ENCODE peak calls at places on chromosomes 1 and 21, in eight cellular contexts. One of them, this sample, is unnamed.

GRCh38 chr1:13228343-13228781 is 2.4 kb upstream of the PRAMEF18 start:
- DNase-seq in PC-3: peak
- DNase-seq in psoas muscle: peak
- DNase-seq in bronchial epithelial cell: no peak
- DNase-seq in fibroblast of lung: no peak
- DNase-seq in tibial nerve: no peak
- DNase-seq in HFF-Myc: no peak
- DNase-seq in choroid plexus epithelial cell: no peak
- DNase-seq in this sample: no peak

GRCh38 chr1:21647431-21648373 is 21.5 kb downstream of the RAP1GAP start:
- DNase-seq in PC-3: peak
- DNase-seq in psoas muscle: no peak
- DNase-seq in bronchial epithelial cell: peak
- DNase-seq in fibroblast of lung: peak
- DNase-seq in tibial nerve: no peak
- DNase-seq in HFF-Myc: peak
- DNase-seq in choroid plexus epithelial cell: peak
- DNase-seq in this sample: peak

GRCh38 chr1:179917601-179918429 is 35.7 kb downstream of the TOR1AIP1 start:
- DNase-seq in PC-3: no peak
- DNase-seq in psoas muscle: no peak
- DNase-seq in bronchial epithelial cell: no peak
- DNase-seq in fibroblast of lung: peak
- DNase-seq in tibial nerve: no peak
- DNase-seq in HFF-Myc: no peak
- DNase-seq in choroid plexus epithelial cell: no peak
- DNase-seq in this sample: no peak

GRCh38 chr1:35883681-35884155 is 709 bp downstream of the AGO1 start:
- DNase-seq in PC-3: peak
- DNase-seq in psoas muscle: peak
- DNase-seq in bronchial epithelial cell: no peak
- DNase-seq in fibroblast of lung: peak
- DNase-seq in tibial nerve: no peak
- DNase-seq in HFF-Myc: no peak
- DNase-seq in choroid plexus epithelial cell: peak
- DNase-seq in this sample: peak

GRCh38 chr1:6889875-6890480 is 104.7 kb downstream of the CAMTA1 start:
- DNase-seq in PC-3: peak
- DNase-seq in psoas muscle: no peak
- DNase-seq in bronchial epithelial cell: peak
- DNase-seq in fibroblast of lung: peak
- DNase-seq in tibial nerve: no peak
- DNase-seq in HFF-Myc: no peak
- DNase-seq in choroid plexus epithelial cell: peak
- DNase-seq in this sample: peak

GRCh38 chr1:87149166-87150065 is 179.3 kb upstream of the LMO4 start:
- DNase-seq in PC-3: peak
- DNase-seq in psoas muscle: no peak
- DNase-seq in bronchial epithelial cell: peak
- DNase-seq in fibroblast of lung: peak
- DNase-seq in tibial nerve: no peak
- DNase-seq in HFF-Myc: peak
- DNase-seq in choroid plexus epithelial cell: peak
- DNase-seq in this sample: peak

GRCh38 chr1:231581859-231582258 is 44.7 kb upstream of the DISC1 start:
- DNase-seq in PC-3: no peak
- DNase-seq in psoas muscle: no peak
- DNase-seq in bronchial epithelial cell: no peak
- DNase-seq in fibroblast of lung: peak
- DNase-seq in tibial nerve: no peak
- DNase-seq in HFF-Myc: no peak
- DNase-seq in choroid plexus epithelial cell: no peak
- DNase-seq in this sample: no peak

GRCh38 chr1:105442901-105443300 is 1613.6 kb upstream of the PRMT6 start:
- DNase-seq in PC-3: no peak
- DNase-seq in psoas muscle: no peak
- DNase-seq in bronchial epithelial cell: no peak
- DNase-seq in fibroblast of lung: no peak
- DNase-seq in tibial nerve: no peak
- DNase-seq in HFF-Myc: no peak
- DNase-seq in choroid plexus epithelial cell: no peak
- DNase-seq in this sample: no peak

GRCh38 chr1:54709547-54710292 is 5.9 kb upstream of the TTC4 start:
- DNase-seq in PC-3: no peak
- DNase-seq in psoas muscle: no peak
- DNase-seq in bronchial epithelial cell: no peak
- DNase-seq in fibroblast of lung: no peak
- DNase-seq in tibial nerve: no peak
- DNase-seq in HFF-Myc: no peak
- DNase-seq in choroid plexus epithelial cell: no peak
- DNase-seq in this sample: no peak

GRCh38 chr1:229952670-229953520 is 114.1 kb upstream of the GALNT2 start:
- DNase-seq in PC-3: peak
- DNase-seq in psoas muscle: no peak
- DNase-seq in bronchial epithelial cell: peak
- DNase-seq in fibroblast of lung: peak
- DNase-seq in tibial nerve: no peak
- DNase-seq in HFF-Myc: no peak
- DNase-seq in choroid plexus epithelial cell: no peak
- DNase-seq in this sample: peak

GRCh38 chr1:2591233-2591580 is 4.6 kb downstream of the PRXL2B start:
- DNase-seq in PC-3: no peak
- DNase-seq in psoas muscle: no peak
- DNase-seq in bronchial epithelial cell: no peak
- DNase-seq in fibroblast of lung: no peak
- DNase-seq in tibial nerve: no peak
- DNase-seq in HFF-Myc: no peak
- DNase-seq in choroid plexus epithelial cell: no peak
- DNase-seq in this sample: no peak

DNA sequence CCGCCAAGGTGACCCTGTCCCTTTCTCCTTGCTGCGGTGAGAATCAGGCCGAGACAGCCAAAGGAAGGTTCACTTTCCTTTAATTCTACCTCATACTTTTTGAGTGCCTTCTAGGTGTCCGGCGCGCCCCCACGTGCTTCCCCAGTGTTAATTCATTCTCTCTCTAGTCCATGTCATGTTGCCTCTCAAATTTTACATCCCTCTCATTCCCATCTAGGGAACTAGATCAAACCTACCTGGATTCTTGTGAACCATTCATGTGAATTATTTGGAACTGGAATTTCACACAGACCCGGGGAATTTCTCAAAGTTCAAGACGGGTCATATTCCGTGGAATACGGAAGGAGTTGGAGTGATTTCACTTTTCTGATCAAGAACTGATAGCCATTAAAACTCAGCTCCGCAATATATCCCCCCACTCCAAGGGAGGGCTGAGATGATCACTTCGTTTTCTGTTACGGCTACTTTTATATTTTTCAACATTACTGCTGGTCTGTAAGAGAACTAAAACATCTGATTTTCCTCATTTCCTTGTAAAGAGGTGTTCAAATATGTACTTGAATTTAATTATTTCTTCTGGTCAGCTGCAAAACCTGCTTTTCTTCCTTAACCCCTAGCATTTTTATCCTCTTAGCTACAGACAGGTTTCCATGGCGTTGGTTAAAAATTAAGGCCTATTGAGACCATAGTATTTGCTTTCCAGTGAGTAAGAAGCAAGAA is 1.0 kb upstream of the ENO1 start:
- DNase-seq in PC-3: no peak
- DNase-seq in psoas muscle: no peak
- DNase-seq in bronchial epithelial cell: peak
- DNase-seq in fibroblast of lung: no peak
- DNase-seq in tibial nerve: peak
- DNase-seq in HFF-Myc: no peak
- DNase-seq in choroid plexus epithelial cell: peak
- DNase-seq in this sample: peak
- TF ChIP-seq CTCF in PC-3: peak
- TF ChIP-seq CTCF in psoas muscle: peak
- TF ChIP-seq CTCF in bronchial epithelial cell: peak
- TF ChIP-seq CTCF in fibroblast of lung: no peak
- TF ChIP-seq CTCF in tibial nerve: peak
- TF ChIP-seq CTCF in HFF-Myc: no peak
- TF ChIP-seq CTCF in choroid plexus epithelial cell: peak
- TF ChIP-seq CTCF in this sample: peak

GRCh38 chr1:18200918-18201317 is 93.3 kb downstream of the IGSF21 start:
- DNase-seq in PC-3: no peak
- DNase-seq in psoas muscle: no peak
- DNase-seq in bronchial epithelial cell: no peak
- DNase-seq in fibroblast of lung: no peak
- DNase-seq in tibial nerve: no peak
- DNase-seq in HFF-Myc: no peak
- DNase-seq in choroid plexus epithelial cell: no peak
- DNase-seq in this sample: no peak

GRCh38 chr1:18199462-18199861 is 91.9 kb downstream of the IGSF21 start:
- DNase-seq in PC-3: no peak
- DNase-seq in psoas muscle: no peak
- DNase-seq in bronchial epithelial cell: no peak
- DNase-seq in fibroblast of lung: no peak
- DNase-seq in tibial nerve: no peak
- DNase-seq in HFF-Myc: no peak
- DNase-seq in choroid plexus epithelial cell: no peak
- DNase-seq in this sample: no peak

GRCh38 chr1:18201997-18202719 is 94.6 kb downstream of the IGSF21 start:
- DNase-seq in PC-3: no peak
- DNase-seq in psoas muscle: no peak
- DNase-seq in bronchial epithelial cell: no peak
- DNase-seq in fibroblast of lung: no peak
- DNase-seq in tibial nerve: no peak
- DNase-seq in HFF-Myc: no peak
- DNase-seq in choroid plexus epithelial cell: no peak
- DNase-seq in this sample: no peak

GRCh38 chr1:18198240-18198639 is 90.6 kb downstream of the IGSF21 start:
- DNase-seq in PC-3: no peak
- DNase-seq in psoas muscle: no peak
- DNase-seq in bronchial epithelial cell: no peak
- DNase-seq in fibroblast of lung: no peak
- DNase-seq in tibial nerve: no peak
- DNase-seq in HFF-Myc: no peak
- DNase-seq in choroid plexus epithelial cell: no peak
- DNase-seq in this sample: no peak

DNA sequence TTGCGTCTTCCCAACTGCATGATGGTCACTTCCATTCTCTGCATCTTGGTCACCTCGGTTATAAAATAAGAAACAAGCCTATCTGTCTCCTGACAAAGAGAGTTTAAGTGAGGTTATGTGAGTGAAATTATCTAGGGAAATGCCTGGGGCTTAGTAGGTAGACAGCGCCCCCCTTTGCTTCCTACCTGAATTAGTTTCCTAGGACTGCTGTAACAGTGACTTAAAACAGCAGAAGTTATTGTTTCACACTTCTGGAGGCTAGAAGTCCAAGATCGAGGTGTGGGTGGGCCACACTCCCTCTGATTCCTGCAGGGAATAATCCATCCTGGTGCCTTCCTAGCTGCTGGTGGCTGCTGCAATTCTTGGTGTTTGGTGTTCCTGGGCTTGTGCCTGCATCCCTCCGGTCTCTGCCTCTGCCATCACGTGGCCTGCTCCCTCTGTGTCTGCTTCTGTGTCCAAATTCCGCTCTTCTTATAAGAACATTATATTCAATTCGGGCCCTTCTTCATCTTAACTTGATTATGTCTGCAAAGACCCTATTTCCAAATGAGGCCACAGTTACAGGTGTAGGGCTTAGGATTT is 92.6 kb downstream of the IGSF21 start:
- DNase-seq in PC-3: no peak
- DNase-seq in psoas muscle: no peak
- DNase-seq in bronchial epithelial cell: no peak
- DNase-seq in fibroblast of lung: no peak
- DNase-seq in tibial nerve: no peak
- DNase-seq in HFF-Myc: no peak
- DNase-seq in choroid plexus epithelial cell: no peak
- DNase-seq in this sample: no peak
- TF ChIP-seq CTCF in PC-3: peak
- TF ChIP-seq CTCF in psoas muscle: no peak
- TF ChIP-seq CTCF in bronchial epithelial cell: no peak
- TF ChIP-seq CTCF in fibroblast of lung: no peak
- TF ChIP-seq CTCF in tibial nerve: no peak
- TF ChIP-seq CTCF in HFF-Myc: no peak
- TF ChIP-seq CTCF in choroid plexus epithelial cell: no peak
- TF ChIP-seq CTCF in this sample: no peak

GRCh38 chr21:21000576-21001175 is 2.5 kb downstream of the NCAM2 start:
- DNase-seq in PC-3: no peak
- DNase-seq in psoas muscle: no peak
- DNase-seq in bronchial epithelial cell: no peak
- DNase-seq in fibroblast of lung: no peak
- DNase-seq in tibial nerve: no peak
- DNase-seq in HFF-Myc: no peak
- DNase-seq in choroid plexus epithelial cell: no peak
- DNase-seq in this sample: no peak

GRCh38 chr21:21001591-21002100 is 3.4 kb downstream of the NCAM2 start:
- DNase-seq in PC-3: no peak
- DNase-seq in psoas muscle: no peak
- DNase-seq in bronchial epithelial cell: no peak
- DNase-seq in fibroblast of lung: no peak
- DNase-seq in tibial nerve: no peak
- DNase-seq in HFF-Myc: no peak
- DNase-seq in choroid plexus epithelial cell: no peak
- DNase-seq in this sample: no peak

GRCh38 chr21:21007606-21008005 is 9.4 kb downstream of the NCAM2 start:
- DNase-seq in PC-3: no peak
- DNase-seq in psoas muscle: no peak
- DNase-seq in bronchial epithelial cell: no peak
- DNase-seq in fibroblast of lung: peak
- DNase-seq in tibial nerve: no peak
- DNase-seq in HFF-Myc: no peak
- DNase-seq in choroid plexus epithelial cell: peak
- DNase-seq in this sample: no peak

GRCh38 chr21:21002137-21002536 is 3.9 kb downstream of the NCAM2 start:
- DNase-seq in PC-3: no peak
- DNase-seq in psoas muscle: no peak
- DNase-seq in bronchial epithelial cell: no peak
- DNase-seq in fibroblast of lung: no peak
- DNase-seq in tibial nerve: no peak
- DNase-seq in HFF-Myc: no peak
- DNase-seq in choroid plexus epithelial cell: no peak
- DNase-seq in this sample: no peak

DNA sequence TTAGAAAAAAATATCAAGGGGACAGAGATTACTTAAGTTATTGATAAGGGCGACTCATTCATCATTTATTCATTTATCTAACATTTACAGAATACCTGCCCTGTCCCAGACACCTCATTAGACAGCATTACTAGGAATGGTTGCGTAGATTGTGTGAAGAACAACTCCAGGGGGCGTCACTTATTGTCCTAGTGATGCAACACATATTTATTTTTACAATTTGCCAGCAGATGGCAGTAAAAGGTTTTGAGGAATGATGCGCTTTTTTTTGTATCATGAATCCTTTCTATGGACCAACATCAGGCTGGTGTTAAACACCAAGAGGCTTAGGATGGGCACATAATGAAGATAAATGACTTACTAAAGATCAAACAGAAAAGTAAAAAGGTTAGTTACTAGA is 5.5 kb downstream of the NCAM2 start:
- DNase-seq in PC-3: peak
- DNase-seq in psoas muscle: no peak
- DNase-seq in bronchial epithelial cell: peak
- DNase-seq in fibroblast of lung: peak
- DNase-seq in tibial nerve: no peak
- DNase-seq in HFF-Myc: peak
- DNase-seq in choroid plexus epithelial cell: peak
- DNase-seq in this sample: peak
- TF ChIP-seq CTCF in PC-3: peak
- TF ChIP-seq CTCF in psoas muscle: peak
- TF ChIP-seq CTCF in bronchial epithelial cell: no peak
- TF ChIP-seq CTCF in fibroblast of lung: peak
- TF ChIP-seq CTCF in tibial nerve: no peak
- TF ChIP-seq CTCF in HFF-Myc: peak
- TF ChIP-seq CTCF in choroid plexus epithelial cell: peak
- TF ChIP-seq CTCF in this sample: no peak

GRCh38 chr1:23367791-23368561 is 1.7 kb downstream of the ZNF436 start:
- DNase-seq in PC-3: peak
- DNase-seq in psoas muscle: peak
- DNase-seq in bronchial epithelial cell: peak
- DNase-seq in fibroblast of lung: peak
- DNase-seq in tibial nerve: peak
- DNase-seq in HFF-Myc: peak
- DNase-seq in choroid plexus epithelial cell: peak
- DNase-seq in this sample: peak
- TF ChIP-seq CTCF in PC-3: no peak
- TF ChIP-seq CTCF in psoas muscle: no peak
- TF ChIP-seq CTCF in bronchial epithelial cell: no peak
- TF ChIP-seq CTCF in fibroblast of lung: no peak
- TF ChIP-seq CTCF in tibial nerve: peak
- TF ChIP-seq CTCF in HFF-Myc: no peak
- TF ChIP-seq CTCF in choroid plexus epithelial cell: no peak
- TF ChIP-seq CTCF in this sample: no peak

This sample was measured in epithelial cell of esophagus.